ENCODE peak calls at places on chromosomes 16 and 17, in nine cellular contexts. Y is skeletal muscle cell; V is cardiac fibroblast; T is epithelial cell of proximal tubule; A is A549; F is ovary; J is CD8-positive, alpha-beta T cell; W is cardiac muscle cell; G is upper lobe of right lung. R is an unnamed sample.

GRCh38 chr17:28226563-28226962 is 92.4 kb upstream of the TMEM97 start:
- DNase-seq in W (no peak), Y (no peak), V (no peak), J (no peak), G (no peak), A (no peak), F (no peak), T (no peak), R (no peak)

GRCh38 chr17:81542431-81543338 is 9.5 kb downstream of the FAAP100 start:
- DNase-seq in V (no peak), J (no peak), W (no peak), T (no peak), A (no peak), G (no peak), Y (no peak), F (no peak), R (no peak)

GRCh38 chr17:21282231-21282630 is 2.3 kb upstream of the MAP2K3 start:
- DNase-seq in Y (peak), J (no peak), A (peak), F (peak), W (no peak), G (no peak), T (peak), V (peak), R (no peak)

GRCh38 chr16:31714899-31715504 is 158.6 kb upstream of the ZNF267 start:
- DNase-seq in T (no peak), G (no peak), Y (no peak), A (no peak), W (no peak), J (no peak), V (peak), F (no peak), R (no peak)

GRCh38 chr17:2482218-2482617 is 29.5 kb downstream of the METTL16 start:
- DNase-seq in F (no peak), J (no peak), T (no peak), V (no peak), A (no peak), G (no peak), W (no peak), Y (no peak), R (no peak)

GRCh38 chr17:18261146-18261515 is 669 bp downstream of the MIEF2 start:
- DNase-seq in Y (no peak), W (peak), F (peak), J (peak), T (peak), A (peak), G (peak), V (peak), R (no peak)

GRCh38 chr16:82735696-82736095 is 108.9 kb downstream of the CDH13 start:
- DNase-seq in Y (no peak), V (no peak), J (no peak), A (no peak), G (no peak), F (no peak), W (peak), T (no peak), R (no peak)

GRCh38 chr16:17412221-17412620 is 58.5 kb downstream of the XYLT1 start:
- DNase-seq in V (no peak), J (no peak), T (no peak), W (no peak), F (no peak), A (no peak), Y (no peak), G (no peak), R (no peak)

GRCh38 chr16:17520567-17520966 is 49.8 kb upstream of the XYLT1 start:
- DNase-seq in A (no peak), F (no peak), W (no peak), V (peak), T (no peak), Y (peak), G (no peak), J (no peak), R (no peak)

GRCh38 chr17:57154896-57155295 is 69.8 kb downstream of the AKAP1 start:
- DNase-seq in A (no peak), Y (no peak), J (no peak), T (no peak), F (no peak), G (no peak), V (no peak), W (no peak), R (no peak)

GRCh38 chr17:77233635-77234334 is 93.0 kb downstream of the SEC14L1 start:
- DNase-seq in Y (peak), V (peak), W (no peak), G (no peak), F (peak), T (peak), A (peak), J (no peak), R (no peak)

DNA sequence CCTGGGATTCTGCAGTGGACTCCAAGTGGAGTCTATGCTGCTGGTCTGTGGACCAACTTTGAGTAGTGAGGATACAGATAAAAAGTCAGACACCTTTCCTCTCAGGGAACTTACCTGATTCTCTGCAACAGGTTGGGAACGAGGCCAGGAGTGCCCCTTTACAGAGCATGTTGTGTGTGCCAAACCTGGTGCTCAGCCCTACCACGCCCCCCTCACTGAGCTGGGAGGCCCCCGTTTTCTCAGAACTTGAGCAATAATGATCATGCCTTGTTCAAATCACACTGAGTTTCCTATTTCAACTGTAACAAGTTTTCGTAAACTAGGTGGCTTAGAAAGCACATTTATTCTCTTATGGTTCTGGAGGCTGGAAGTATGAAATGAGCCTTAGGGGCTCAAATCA is 182.0 kb downstream of the COPRS start:
- DNase-seq in A (no peak), V (no peak), F (no peak), Y (no peak), G (no peak), W (no peak), J (no peak), T (no peak), R (no peak)
- H3K4me3 ChIP-seq in A (no peak), V (no peak), F (no peak), Y (no peak), G (no peak), W (no peak), J (no peak), T (no peak), R (no peak)

GRCh38 chr16:88957887-88958577 is 19.0 kb downstream of the CBFA2T3 start:
- DNase-seq in W (no peak), V (no peak), A (no peak), T (no peak), F (no peak), J (no peak), G (no peak), Y (no peak), R (no peak)
- H3K4me3 ChIP-seq in W (no peak), V (no peak), A (no peak), T (no peak), F (no peak), J (no peak), G (no peak), Y (no peak), R (no peak)

GRCh38 chr17:8117367-8117979 is 841 bp downstream of the ALOXE3 start:
- DNase-seq in W (no peak), J (no peak), G (no peak), T (no peak), Y (no peak), A (no peak), F (peak), V (no peak), R (no peak)
- H3K4me3 ChIP-seq in W (peak), J (peak), G (peak), T (peak), Y (peak), A (peak), F (peak), V (peak), R (no peak)

GRCh38 chr17:52157603-52158449 is 688 bp downstream of the CA10 start:
- DNase-seq in G (no peak), A (no peak), T (no peak), W (no peak), V (no peak), Y (no peak), J (no peak), F (no peak), R (no peak)
- H3K4me3 ChIP-seq in G (peak), A (no peak), T (peak), W (peak), V (no peak), Y (no peak), J (no peak), F (no peak), R (peak)

DNA sequence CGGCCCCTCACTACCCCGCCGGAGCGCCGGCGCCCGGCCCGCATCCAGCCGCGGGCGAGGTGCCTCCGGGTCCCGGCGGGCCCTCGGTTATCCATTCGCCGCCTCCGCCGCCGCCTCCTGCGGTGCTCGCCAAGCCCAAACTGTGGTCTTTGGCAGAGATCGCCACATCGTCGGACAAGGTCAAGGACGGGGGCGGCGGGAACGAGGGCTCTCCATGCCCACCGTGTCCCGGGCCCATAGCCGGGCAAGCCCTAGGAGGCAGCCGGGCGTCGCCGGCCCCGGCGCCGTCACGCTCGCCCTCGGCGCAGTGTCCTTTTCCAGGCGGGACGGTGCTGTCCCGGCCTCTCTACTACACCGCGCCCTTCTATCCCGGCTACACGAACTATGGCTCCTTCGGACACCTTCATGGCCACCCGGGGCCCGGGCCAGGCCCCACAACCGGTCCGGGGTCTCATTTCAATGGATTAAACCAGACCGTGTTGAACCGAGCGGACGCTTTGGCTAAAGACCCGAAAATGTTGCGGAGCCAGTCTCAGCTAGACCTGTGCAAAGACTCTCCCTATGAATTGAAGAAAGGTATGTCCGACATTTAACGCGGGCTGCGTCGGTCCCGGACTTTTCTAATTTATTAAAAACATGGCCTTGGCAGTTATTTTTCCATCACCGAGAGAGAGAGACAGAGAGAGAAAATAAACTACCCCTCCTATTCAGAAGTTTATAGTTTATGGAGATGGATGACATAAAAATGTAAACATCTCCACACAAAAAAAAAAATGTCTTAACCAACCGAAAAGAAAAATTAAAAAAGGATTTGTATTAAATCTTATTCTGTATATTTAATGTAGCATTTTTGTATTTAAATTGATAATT is 2.9 kb downstream of the IRX5 start:
- DNase-seq in W (peak), J (no peak), F (no peak), G (peak), T (no peak), A (no peak), Y (no peak), V (no peak), R (no peak)
- H3K4me3 ChIP-seq in W (peak), J (no peak), F (no peak), G (peak), T (peak), A (no peak), Y (peak), V (no peak), R (no peak)

DNA sequence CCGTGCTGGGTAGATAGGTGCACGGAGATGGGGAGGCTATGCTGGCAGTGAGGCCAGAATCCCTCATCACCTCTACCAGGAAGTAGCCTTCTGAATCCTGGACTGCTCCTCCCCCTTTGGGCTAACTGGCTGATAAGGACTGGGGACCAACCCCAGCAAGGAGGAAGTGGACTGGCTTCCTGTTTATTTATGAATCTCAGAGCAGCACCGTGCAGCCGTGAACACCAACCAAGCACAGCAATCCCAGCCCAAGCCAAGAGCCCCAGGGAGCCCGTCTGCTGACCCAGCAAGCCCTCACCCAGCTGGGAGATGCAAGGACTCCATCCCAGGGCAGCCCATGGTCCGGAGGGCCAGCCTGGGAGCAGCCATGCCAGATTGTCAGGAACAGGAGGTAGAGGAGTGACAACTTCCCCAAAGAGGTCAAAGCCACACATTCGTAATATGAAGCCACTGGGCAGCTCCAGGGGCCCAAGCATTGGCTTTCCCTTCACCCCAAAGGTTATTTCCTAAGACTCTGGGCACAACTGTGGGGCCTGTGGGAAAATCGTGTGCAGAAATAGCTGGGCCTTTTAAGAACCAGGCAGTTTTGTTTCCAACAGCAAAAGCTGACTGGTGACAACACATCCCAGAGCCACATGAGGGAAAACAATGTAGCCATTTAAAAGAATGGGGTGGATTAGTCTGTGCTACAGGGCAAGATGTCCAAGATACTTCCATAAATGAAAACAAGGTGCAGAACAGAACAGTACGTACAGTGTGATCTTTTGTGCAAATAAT is 23.9 kb downstream of the PHB1 start:
- DNase-seq in Y (no peak), J (no peak), T (no peak), W (no peak), V (peak), A (no peak), G (peak), F (no peak), R (no peak)
- H3K4me3 ChIP-seq in Y (no peak), J (no peak), T (no peak), W (no peak), V (no peak), A (no peak), G (no peak), F (no peak), R (no peak)

GRCh38 chr16:85783441-85783840 is 15.9 kb downstream of the EMC8 start:
- DNase-seq in Y (no peak), J (no peak), T (no peak), F (no peak), W (no peak), A (no peak), V (no peak), G (no peak), R (no peak)
- H3K4me3 ChIP-seq in Y (no peak), J (no peak), T (no peak), F (no peak), W (no peak), A (no peak), V (no peak), G (no peak), R (no peak)

GRCh38 chr17:64658931-64659330 is 3.2 kb downstream of the SMURF2 start:
- DNase-seq in T (no peak), F (no peak), Y (no peak), A (no peak), J (no peak), V (peak), W (no peak), G (no peak), R (no peak)
- H3K4me3 ChIP-seq in T (no peak), F (no peak), Y (no peak), A (no peak), J (no peak), V (peak), W (no peak), G (no peak), R (no peak)

DNA sequence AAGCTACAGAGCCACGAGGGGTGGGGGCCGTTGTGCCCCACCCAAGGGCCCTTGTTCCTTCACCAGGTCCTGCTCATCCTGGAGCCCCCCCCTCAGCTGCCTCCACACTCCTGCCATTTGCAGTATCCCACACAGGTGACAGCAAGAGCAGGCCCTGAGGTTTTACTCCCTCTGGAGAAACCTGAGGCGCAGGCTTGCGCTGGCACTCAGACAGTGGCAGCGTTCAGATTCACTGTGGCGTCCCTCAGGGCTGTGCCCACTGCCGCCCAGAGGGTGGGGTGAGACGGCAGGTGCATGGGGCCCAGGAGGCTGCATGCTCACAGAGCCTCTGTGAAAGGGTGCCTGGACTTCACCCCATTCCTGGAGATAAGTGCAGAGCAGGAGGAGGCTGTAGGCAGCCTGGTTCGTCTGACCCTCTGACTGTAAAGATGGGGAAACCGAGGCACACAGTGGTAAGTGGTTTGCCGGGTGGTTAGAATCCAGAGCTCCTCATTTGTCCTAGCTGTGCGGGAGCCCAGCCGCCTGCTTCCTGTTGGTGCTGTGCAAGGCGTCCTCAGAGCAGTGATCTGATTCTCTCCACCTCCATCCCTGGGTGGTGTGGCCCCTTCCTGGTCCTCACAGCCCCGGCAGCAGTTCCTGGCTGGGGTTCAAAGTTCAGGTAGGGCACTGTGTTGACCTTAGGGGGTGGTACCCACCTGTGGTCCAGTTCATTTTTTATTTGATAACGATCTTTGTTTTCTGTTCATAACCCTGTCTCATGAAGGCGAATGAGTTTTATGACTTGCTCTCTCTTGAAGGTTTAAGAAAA is 1.6 kb downstream of the SPIRE2 start:
- DNase-seq in F (no peak), Y (no peak), G (no peak), W (no peak), A (no peak), T (no peak), J (no peak), V (no peak), R (no peak)
- H3K4me3 ChIP-seq in F (no peak), Y (no peak), G (no peak), W (no peak), A (no peak), T (no peak), J (no peak), V (no peak), R (no peak)